ENCODE peak calls at places on chromosomes 3 and 15, in five cellular contexts. J is IMR-90, H is neuronal stem cell, I is H9, S is neural progenitor cell. V is an unnamed sample.

GRCh38 chr15:41017051-41017735 is 63.9 kb downstream of the CHAC1 start:
- DNase-seq in J (peak), I (no peak), H (no peak), S (no peak), V (no peak)

GRCh38 chr15:49847937-49848823 is 227.3 kb downstream of the DTWD1 start:
- DNase-seq in J (peak), S (no peak), H (no peak), I (no peak), V (no peak)

GRCh38 chr3:27675287-27675686 is 46.8 kb downstream of the EOMES start:
- DNase-seq in H (no peak), I (no peak), J (peak), S (no peak), V (no peak)

GRCh38 chr15:67146875-67147381 is 81.5 kb downstream of the SMAD3 start:
- DNase-seq in I (no peak), H (no peak), J (peak), S (peak), V (no peak)

GRCh38 chr3:2392981-2393380 is 294.3 kb downstream of the CNTN4 start:
- DNase-seq in J (no peak), S (no peak), H (no peak), I (no peak), V (no peak)

GRCh38 chr15:68773036-68773435 is 47.7 kb downstream of the ANP32A start:
- DNase-seq in I (no peak), H (no peak), S (no peak), J (no peak), V (no peak)

GRCh38 chr15:101148881-101149664 is 102.8 kb downstream of the CHSY1 start:
- DNase-seq in I (no peak), S (no peak), H (no peak), J (no peak), V (peak)

GRCh38 chr3:51934139-51934850 is 7.4 kb downstream of the RRP9 start:
- DNase-seq in J (no peak), I (no peak), S (no peak), H (no peak), V (no peak)

GRCh38 chr3:38516669-38517068 is 20.5 kb downstream of the EXOG start:
- DNase-seq in S (no peak), I (no peak), J (no peak), H (no peak), V (no peak)

GRCh38 chr15:48332642-48333034 is 1.4 kb downstream of the DUT start:
- DNase-seq in I (no peak), J (no peak), H (no peak), S (no peak), V (no peak)

GRCh38 chr15:73328986-73329385 is 39.8 kb downstream of the HCN4 start:
- DNase-seq in H (no peak), S (no peak), J (no peak), I (no peak), V (no peak)

GRCh38 chr15:49901867-49902775 is 216.9 kb downstream of the ATP8B4 start:
- DNase-seq in S (no peak), I (no peak), H (no peak), J (peak), V (no peak)

GRCh38 chr15:64521201-64521600 is 60.8 kb downstream of the ZNF609 start:
- DNase-seq in H (no peak), S (no peak), I (no peak), J (no peak), V (no peak)

GRCh38 chr3:42431099-42431498 is 20.7 kb upstream of the LYZL4 start:
- DNase-seq in S (no peak), H (no peak), J (no peak), I (no peak), V (no peak)

GRCh38 chr3:127566801-127567200 is 23.7 kb downstream of the TPRA1 start:
- DNase-seq in I (no peak), S (peak), H (no peak), J (no peak), V (no peak)

GRCh38 chr3:31592764-31593163 is 60.0 kb downstream of the STT3B start:
- DNase-seq in I (no peak), H (no peak), J (no peak), S (no peak), V (no peak)

GRCh38 chr3:7618606-7619005 is 757.7 kb downstream of the GRM7 start:
- DNase-seq in J (no peak), S (no peak), I (no peak), H (no peak), V (no peak)

GRCh38 chr3:42014443-42014945 is 52.6 kb upstream of the ULK4 start:
- DNase-seq in H (no peak), I (no peak), J (no peak), S (peak), V (no peak)

GRCh38 chr15:65067645-65068416 is at the start of gene RASL12:
- DNase-seq in H (no peak), J (no peak), I (peak), S (peak), V (peak)

GRCh38 chr15:48604567-48604966 is 40.9 kb downstream of the FBN1 start:
- DNase-seq in I (no peak), J (peak), H (no peak), S (no peak), V (no peak)

GRCh38 chr15:82919231-82919886 is 33.2 kb downstream of the HOMER2 start:
- DNase-seq in I (no peak), S (no peak), H (no peak), J (no peak), V (no peak)

GRCh38 chr3:126896067-126896441 is 86.9 kb upstream of the PLXNA1 start:
- DNase-seq in S (no peak), J (no peak), H (no peak), I (no peak), V (no peak)

GRCh38 chr3:124174463-124174862 is 182.5 kb upstream of the ROPN1 start:
- DNase-seq in S (no peak), J (no peak), I (no peak), H (no peak), V (peak)

GRCh38 chr15:22262613-22263020 is 182.3 kb downstream of the OR4M2 start:
- DNase-seq in H (no peak), I (no peak), J (no peak), S (no peak), V (no peak)

GRCh38 chr3:4306091-4306490 is 2.9 kb downstream of the SETMAR start:
- DNase-seq in H (no peak), I (no peak), S (no peak), J (no peak), V (no peak)

GRCh38 chr15:95865330-95865739 is 465.2 kb upstream of the NR2F2 start:
- DNase-seq in H (no peak), J (no peak), S (no peak), I (no peak), V (no peak)

GRCh38 chr3:52056968-52057805 is 816 bp upstream of the DUSP7 start:
- DNase-seq in H (peak), I (peak), S (peak), J (peak), V (peak)

GRCh38 chr3:177595789-177596188 is 398.5 kb upstream of the TBL1XR1 start:
- DNase-seq in I (no peak), J (peak), S (no peak), H (no peak), V (no peak)

GRCh38 chr3:113211370-113212154 is at the start of gene BOC:
- DNase-seq in J (peak), I (peak), H (peak), S (peak), V (peak)

GRCh38 chr15:31338879-31339557 is 12.4 kb downstream of the KLF13 start:
- DNase-seq in I (peak), S (no peak), J (peak), H (no peak), V (peak)

GRCh38 chr15:81502436-81502835 is 128.4 kb upstream of the TMC3 start:
- DNase-seq in I (no peak), J (peak), S (no peak), H (no peak), V (no peak)

GRCh38 chr15:90087454-90088154 is 14.7 kb downstream of the IDH2 start:
- DNase-seq in H (no peak), I (peak), S (no peak), J (peak), V (peak)

GRCh38 chr3:61192222-61192621 is 59.0 kb downstream of the FHIT start:
- DNase-seq in S (peak), H (no peak), J (no peak), I (no peak), V (no peak)

GRCh38 chr3:183285318-183285717 is 32.3 kb downstream of the B3GNT5 start:
- DNase-seq in J (no peak), I (no peak), S (no peak), H (no peak), V (no peak)

GRCh38 chr3:183290216-183290615 is 37.2 kb downstream of the B3GNT5 start:
- DNase-seq in J (no peak), H (no peak), S (no peak), I (no peak), V (no peak)

GRCh38 chr3:183285828-183286457 is 32.9 kb downstream of the B3GNT5 start:
- DNase-seq in H (no peak), I (peak), J (peak), S (no peak), V (peak)

GRCh38 chr3:183284570-183284969 is 31.5 kb downstream of the B3GNT5 start:
- DNase-seq in J (no peak), S (no peak), H (no peak), I (no peak), V (no peak)

GRCh38 chr3:183287301-183287971 is 34.4 kb downstream of the B3GNT5 start:
- DNase-seq in I (no peak), H (no peak), J (peak), S (no peak), V (no peak)
- H3K27ac ChIP-seq in I (no peak), H (no peak), J (peak), S (no peak), V (no peak)

GRCh38 chr3:129120254-129121004 is 1.2 kb downstream of the RAB43 start:
- DNase-seq in I (peak), H (peak), J (peak), S (peak), V (peak)
- H2AFZ ChIP-seq in I (no peak), H (peak), J (peak), S (peak), V (peak)

DNA sequence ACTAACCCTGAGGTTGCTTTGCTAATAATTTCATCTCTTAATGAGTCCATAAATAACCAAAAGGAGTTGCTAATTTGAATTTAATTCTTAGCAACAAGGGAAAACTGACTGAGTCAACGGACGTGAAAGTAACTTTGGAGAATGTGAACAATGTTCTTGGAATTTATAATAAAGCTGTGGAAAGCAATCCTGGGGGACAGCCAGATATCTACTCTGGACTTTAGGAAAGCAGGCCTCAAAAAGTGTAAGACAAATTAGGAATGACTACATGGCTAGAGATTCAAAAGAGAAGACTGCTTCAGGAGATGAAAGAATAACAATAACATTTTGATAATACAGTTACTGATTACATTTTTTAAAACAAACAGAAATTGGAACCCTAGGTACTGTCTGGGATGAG is 318.4 kb upstream of the COL8A1 start:
- DNase-seq in H (no peak), J (peak), I (no peak), S (no peak), V (no peak)
- H3K27ac ChIP-seq in H (no peak), J (no peak), I (no peak), S (no peak), V (peak)

DNA sequence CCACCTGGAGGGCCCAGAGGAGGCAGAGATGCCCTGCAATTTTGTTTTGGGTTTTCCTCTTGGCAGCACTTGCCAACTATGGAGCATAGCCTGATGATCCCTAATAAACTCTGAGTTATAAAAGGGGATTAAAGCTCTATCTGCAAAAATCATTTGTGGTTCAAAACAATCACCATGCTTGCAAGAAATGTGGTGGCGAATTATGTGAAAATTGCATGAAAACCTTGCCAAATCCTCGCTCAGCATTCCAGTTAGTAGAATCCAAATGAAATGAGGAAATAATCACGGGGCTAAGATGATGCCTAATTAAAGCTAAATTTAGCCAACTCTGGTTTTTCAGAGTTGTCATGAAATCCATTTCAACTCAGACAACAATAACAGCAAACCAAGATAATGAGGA is 73.0 kb upstream of the PROK2 start:
- DNase-seq in S (no peak), J (no peak), H (no peak), I (no peak), V (no peak)
- H2AFZ ChIP-seq in S (no peak), J (no peak), H (no peak), I (no peak), V (no peak)

DNA sequence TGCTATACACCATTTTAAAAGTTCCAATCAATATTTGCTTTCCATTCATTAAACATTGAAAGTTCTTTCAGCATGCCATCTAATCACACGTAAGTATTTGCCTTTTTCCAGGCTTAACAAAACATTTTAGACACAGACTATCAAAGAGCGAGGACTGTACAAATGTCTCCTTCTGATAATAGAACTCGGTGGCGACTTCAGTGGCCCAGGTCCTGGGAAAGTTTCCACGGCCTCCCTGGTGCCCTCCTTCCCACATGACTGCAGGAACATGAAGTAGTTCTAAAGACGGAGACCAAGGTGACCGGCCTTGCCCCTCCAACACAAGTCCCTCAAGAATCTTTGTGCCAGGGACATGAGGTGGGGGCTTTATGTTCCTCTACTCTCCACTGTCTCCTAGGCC is 174.6 kb upstream of the KBTBD8 start:
- DNase-seq in I (no peak), S (no peak), H (no peak), J (no peak), V (no peak)
- H3K27ac ChIP-seq in I (no peak), S (no peak), H (no peak), J (no peak), V (no peak)

GRCh38 chr3:13093687-13094086 is 20.5 kb upstream of the IQSEC1 start:
- DNase-seq in J (peak), I (peak), S (peak), H (no peak), V (no peak)
- H2AFZ ChIP-seq in J (peak), I (no peak), S (no peak), H (no peak), V (no peak)

DNA sequence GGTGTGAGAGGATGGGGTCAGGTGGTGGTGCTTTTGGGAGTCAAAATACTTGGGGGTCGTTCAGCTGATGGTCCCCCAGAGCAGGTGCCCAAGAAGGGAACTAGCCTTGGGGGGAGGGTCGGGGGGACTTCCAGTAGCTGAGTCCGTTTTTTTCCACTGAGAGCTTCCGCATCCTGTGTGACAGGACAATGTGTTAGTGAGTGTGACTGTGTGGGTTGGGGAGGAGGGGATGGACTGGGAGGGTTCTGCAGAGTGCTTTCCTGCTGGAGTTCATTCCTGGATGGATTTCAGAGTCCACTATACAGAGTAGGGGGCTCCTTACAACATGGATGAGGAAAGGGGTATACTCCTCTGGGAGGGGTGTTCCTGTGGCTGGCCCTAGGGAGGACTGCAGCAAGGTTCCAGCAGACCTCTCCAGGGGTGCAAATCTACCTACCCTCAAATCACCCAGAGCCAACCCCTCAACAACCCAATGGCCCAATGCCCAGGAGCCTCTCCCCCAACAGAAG is 601 bp upstream of the HYAL2 start:
- DNase-seq in S (no peak), I (no peak), J (no peak), H (no peak), V (no peak)
- H3K27ac ChIP-seq in S (no peak), I (no peak), J (no peak), H (no peak), V (no peak)

GRCh38 chr3:14808025-14808424 is 10.7 kb upstream of the FGD5 start:
- DNase-seq in H (no peak), I (no peak), J (no peak), S (no peak), V (no peak)
- H2AFZ ChIP-seq in H (no peak), I (no peak), J (no peak), S (no peak), V (no peak)

GRCh38 chr3:197306374-197307086 is 8.1 kb upstream of the DLG1 start:
- DNase-seq in S (no peak), J (peak), I (no peak), H (no peak), V (no peak)

GRCh38 chr3:197311591-197311990 is 13.2 kb upstream of the DLG1 start:
- DNase-seq in I (no peak), S (no peak), H (no peak), J (peak), V (no peak)

GRCh38 chr3:197309528-197310361 is 11.3 kb upstream of the DLG1 start:
- DNase-seq in J (peak), H (no peak), I (no peak), S (no peak), V (no peak)

GRCh38 chr3:197305854-197306253 is 7.4 kb upstream of the DLG1 start:
- DNase-seq in S (no peak), J (peak), H (no peak), I (no peak), V (no peak)

GRCh38 chr3:197308591-197308990 is 10.2 kb upstream of the DLG1 start:
- DNase-seq in S (no peak), J (peak), I (no peak), H (no peak), V (no peak)
- H3K27ac ChIP-seq in S (no peak), J (peak), I (no peak), H (no peak), V (peak)